ENCODE peak calls at places on chromosomes 6 and 20, in six cellular contexts. One of them, this sample, is unnamed.

GRCh38 chr20:50111120-50111828 is 1.7 kb downstream of the UBE2V1 start:
- DNase-seq in stimulated activated CD4-positive, alpha-beta T cell treated with anti-CD3 and anti-CD28 coated beads, Interleukin-12 subunit alpha, Interleukin-12 subunit beta, amount 100 ng/mL, for 48 hours: peak
- DNase-seq in coronary artery: no peak
- DNase-seq in HT-29: no peak
- DNase-seq in central memory CD4-positive, alpha-beta T cell: no peak
- DNase-seq in activated CD4-positive, alpha-beta T cell treated with anti-CD3 and anti-CD28 coated beads for 48 hours: peak
- DNase-seq in this sample: peak

GRCh38 chr20:35491823-35492222 is 36.4 kb downstream of the CEP250 start:
- DNase-seq in stimulated activated CD4-positive, alpha-beta T cell treated with anti-CD3 and anti-CD28 coated beads, Interleukin-12 subunit alpha, Interleukin-12 subunit beta, amount 100 ng/mL, for 48 hours: no peak
- DNase-seq in coronary artery: no peak
- DNase-seq in HT-29: no peak
- DNase-seq in central memory CD4-positive, alpha-beta T cell: no peak
- DNase-seq in activated CD4-positive, alpha-beta T cell treated with anti-CD3 and anti-CD28 coated beads for 48 hours: no peak
- DNase-seq in this sample: no peak

GRCh38 chr20:49948809-49949507 is 12.8 kb downstream of the RNF114 start:
- DNase-seq in stimulated activated CD4-positive, alpha-beta T cell treated with anti-CD3 and anti-CD28 coated beads, Interleukin-12 subunit alpha, Interleukin-12 subunit beta, amount 100 ng/mL, for 48 hours: no peak
- DNase-seq in coronary artery: no peak
- DNase-seq in HT-29: no peak
- DNase-seq in central memory CD4-positive, alpha-beta T cell: no peak
- DNase-seq in activated CD4-positive, alpha-beta T cell treated with anti-CD3 and anti-CD28 coated beads for 48 hours: no peak
- DNase-seq in this sample: peak

GRCh38 chr6:64486952-64487351 is 851.4 kb downstream of the PHF3 start:
- DNase-seq in stimulated activated CD4-positive, alpha-beta T cell treated with anti-CD3 and anti-CD28 coated beads, Interleukin-12 subunit alpha, Interleukin-12 subunit beta, amount 100 ng/mL, for 48 hours: no peak
- DNase-seq in coronary artery: no peak
- DNase-seq in HT-29: no peak
- DNase-seq in central memory CD4-positive, alpha-beta T cell: no peak
- DNase-seq in activated CD4-positive, alpha-beta T cell treated with anti-CD3 and anti-CD28 coated beads for 48 hours: no peak
- DNase-seq in this sample: no peak

GRCh38 chr6:128655978-128656498 is 135.6 kb upstream of the PTPRK start:
- DNase-seq in stimulated activated CD4-positive, alpha-beta T cell treated with anti-CD3 and anti-CD28 coated beads, Interleukin-12 subunit alpha, Interleukin-12 subunit beta, amount 100 ng/mL, for 48 hours: peak
- DNase-seq in coronary artery: no peak
- DNase-seq in HT-29: peak
- DNase-seq in central memory CD4-positive, alpha-beta T cell: no peak
- DNase-seq in activated CD4-positive, alpha-beta T cell treated with anti-CD3 and anti-CD28 coated beads for 48 hours: peak
- DNase-seq in this sample: peak

GRCh38 chr6:7442467-7442866 is 52.9 kb downstream of the RIOK1 start:
- DNase-seq in stimulated activated CD4-positive, alpha-beta T cell treated with anti-CD3 and anti-CD28 coated beads, Interleukin-12 subunit alpha, Interleukin-12 subunit beta, amount 100 ng/mL, for 48 hours: no peak
- DNase-seq in coronary artery: no peak
- DNase-seq in HT-29: no peak
- DNase-seq in central memory CD4-positive, alpha-beta T cell: no peak
- DNase-seq in activated CD4-positive, alpha-beta T cell treated with anti-CD3 and anti-CD28 coated beads for 48 hours: no peak
- DNase-seq in this sample: no peak

GRCh38 chr20:54054516-54054915 is 15.9 kb downstream of the BCAS1 start:
- DNase-seq in stimulated activated CD4-positive, alpha-beta T cell treated with anti-CD3 and anti-CD28 coated beads, Interleukin-12 subunit alpha, Interleukin-12 subunit beta, amount 100 ng/mL, for 48 hours: no peak
- DNase-seq in coronary artery: no peak
- DNase-seq in HT-29: peak
- DNase-seq in central memory CD4-positive, alpha-beta T cell: no peak
- DNase-seq in activated CD4-positive, alpha-beta T cell treated with anti-CD3 and anti-CD28 coated beads for 48 hours: no peak
- DNase-seq in this sample: no peak

GRCh38 chr6:168514216-168514615 is 73.2 kb downstream of the SMOC2 start:
- DNase-seq in stimulated activated CD4-positive, alpha-beta T cell treated with anti-CD3 and anti-CD28 coated beads, Interleukin-12 subunit alpha, Interleukin-12 subunit beta, amount 100 ng/mL, for 48 hours: no peak
- DNase-seq in coronary artery: peak
- DNase-seq in HT-29: peak
- DNase-seq in central memory CD4-positive, alpha-beta T cell: no peak
- DNase-seq in activated CD4-positive, alpha-beta T cell treated with anti-CD3 and anti-CD28 coated beads for 48 hours: no peak
- DNase-seq in this sample: no peak

GRCh38 chr20:61115627-61116026 is 136.4 kb upstream of the CDH4 start:
- DNase-seq in stimulated activated CD4-positive, alpha-beta T cell treated with anti-CD3 and anti-CD28 coated beads, Interleukin-12 subunit alpha, Interleukin-12 subunit beta, amount 100 ng/mL, for 48 hours: no peak
- DNase-seq in coronary artery: no peak
- DNase-seq in HT-29: no peak
- DNase-seq in central memory CD4-positive, alpha-beta T cell: no peak
- DNase-seq in activated CD4-positive, alpha-beta T cell treated with anti-CD3 and anti-CD28 coated beads for 48 hours: no peak
- DNase-seq in this sample: no peak

GRCh38 chr6:12328701-12329100 is 38.5 kb downstream of the EDN1 start:
- DNase-seq in stimulated activated CD4-positive, alpha-beta T cell treated with anti-CD3 and anti-CD28 coated beads, Interleukin-12 subunit alpha, Interleukin-12 subunit beta, amount 100 ng/mL, for 48 hours: no peak
- DNase-seq in coronary artery: no peak
- DNase-seq in HT-29: no peak
- DNase-seq in central memory CD4-positive, alpha-beta T cell: no peak
- DNase-seq in activated CD4-positive, alpha-beta T cell treated with anti-CD3 and anti-CD28 coated beads for 48 hours: no peak
- DNase-seq in this sample: no peak

GRCh38 chr6:136582702-136583471 is 32.7 kb upstream of the MAP7 start:
- DNase-seq in stimulated activated CD4-positive, alpha-beta T cell treated with anti-CD3 and anti-CD28 coated beads, Interleukin-12 subunit alpha, Interleukin-12 subunit beta, amount 100 ng/mL, for 48 hours: no peak
- DNase-seq in coronary artery: no peak
- DNase-seq in HT-29: peak
- DNase-seq in central memory CD4-positive, alpha-beta T cell: no peak
- DNase-seq in activated CD4-positive, alpha-beta T cell treated with anti-CD3 and anti-CD28 coated beads for 48 hours: no peak
- DNase-seq in this sample: peak

GRCh38 chr6:37643851-37644672 is 53.6 kb downstream of the MDGA1 start:
- DNase-seq in stimulated activated CD4-positive, alpha-beta T cell treated with anti-CD3 and anti-CD28 coated beads, Interleukin-12 subunit alpha, Interleukin-12 subunit beta, amount 100 ng/mL, for 48 hours: no peak
- DNase-seq in coronary artery: no peak
- DNase-seq in HT-29: no peak
- DNase-seq in central memory CD4-positive, alpha-beta T cell: no peak
- DNase-seq in activated CD4-positive, alpha-beta T cell treated with anti-CD3 and anti-CD28 coated beads for 48 hours: no peak
- DNase-seq in this sample: no peak

GRCh38 chr20:63246490-63247284 is 7.6 kb downstream of the NKAIN4 start:
- DNase-seq in stimulated activated CD4-positive, alpha-beta T cell treated with anti-CD3 and anti-CD28 coated beads, Interleukin-12 subunit alpha, Interleukin-12 subunit beta, amount 100 ng/mL, for 48 hours: no peak
- DNase-seq in coronary artery: no peak
- DNase-seq in HT-29: no peak
- DNase-seq in central memory CD4-positive, alpha-beta T cell: no peak
- DNase-seq in activated CD4-positive, alpha-beta T cell treated with anti-CD3 and anti-CD28 coated beads for 48 hours: no peak
- DNase-seq in this sample: no peak

GRCh38 chr6:29504961-29505360 is 17.2 kb upstream of the MAS1L start:
- DNase-seq in stimulated activated CD4-positive, alpha-beta T cell treated with anti-CD3 and anti-CD28 coated beads, Interleukin-12 subunit alpha, Interleukin-12 subunit beta, amount 100 ng/mL, for 48 hours: no peak
- DNase-seq in coronary artery: no peak
- DNase-seq in HT-29: peak
- DNase-seq in central memory CD4-positive, alpha-beta T cell: no peak
- DNase-seq in activated CD4-positive, alpha-beta T cell treated with anti-CD3 and anti-CD28 coated beads for 48 hours: no peak
- DNase-seq in this sample: no peak

GRCh38 chr20:19212524-19213502 is at the start of gene SLC24A3:
- DNase-seq in stimulated activated CD4-positive, alpha-beta T cell treated with anti-CD3 and anti-CD28 coated beads, Interleukin-12 subunit alpha, Interleukin-12 subunit beta, amount 100 ng/mL, for 48 hours: no peak
- DNase-seq in coronary artery: no peak
- DNase-seq in HT-29: no peak
- DNase-seq in central memory CD4-positive, alpha-beta T cell: no peak
- DNase-seq in activated CD4-positive, alpha-beta T cell treated with anti-CD3 and anti-CD28 coated beads for 48 hours: peak
- DNase-seq in this sample: peak

GRCh38 chr6:88641178-88641903 is 322.1 kb downstream of the RNGTT start:
- DNase-seq in stimulated activated CD4-positive, alpha-beta T cell treated with anti-CD3 and anti-CD28 coated beads, Interleukin-12 subunit alpha, Interleukin-12 subunit beta, amount 100 ng/mL, for 48 hours: no peak
- DNase-seq in coronary artery: no peak
- DNase-seq in HT-29: no peak
- DNase-seq in central memory CD4-positive, alpha-beta T cell: no peak
- DNase-seq in activated CD4-positive, alpha-beta T cell treated with anti-CD3 and anti-CD28 coated beads for 48 hours: no peak
- DNase-seq in this sample: no peak

GRCh38 chr6:150142304-150142656 is 564 bp upstream of the PPP1R14C start:
- DNase-seq in stimulated activated CD4-positive, alpha-beta T cell treated with anti-CD3 and anti-CD28 coated beads, Interleukin-12 subunit alpha, Interleukin-12 subunit beta, amount 100 ng/mL, for 48 hours: no peak
- DNase-seq in coronary artery: no peak
- DNase-seq in HT-29: no peak
- DNase-seq in central memory CD4-positive, alpha-beta T cell: no peak
- DNase-seq in activated CD4-positive, alpha-beta T cell treated with anti-CD3 and anti-CD28 coated beads for 48 hours: no peak
- DNase-seq in this sample: no peak

GRCh38 chr20:50810842-50811241 is 16.0 kb downstream of the BCAS4 start:
- DNase-seq in stimulated activated CD4-positive, alpha-beta T cell treated with anti-CD3 and anti-CD28 coated beads, Interleukin-12 subunit alpha, Interleukin-12 subunit beta, amount 100 ng/mL, for 48 hours: no peak
- DNase-seq in coronary artery: no peak
- DNase-seq in HT-29: no peak
- DNase-seq in central memory CD4-positive, alpha-beta T cell: no peak
- DNase-seq in activated CD4-positive, alpha-beta T cell treated with anti-CD3 and anti-CD28 coated beads for 48 hours: no peak
- DNase-seq in this sample: no peak

GRCh38 chr20:23203310-23203709 is 117.2 kb upstream of the CD93 start:
- DNase-seq in stimulated activated CD4-positive, alpha-beta T cell treated with anti-CD3 and anti-CD28 coated beads, Interleukin-12 subunit alpha, Interleukin-12 subunit beta, amount 100 ng/mL, for 48 hours: no peak
- DNase-seq in coronary artery: peak
- DNase-seq in HT-29: no peak
- DNase-seq in central memory CD4-positive, alpha-beta T cell: no peak
- DNase-seq in activated CD4-positive, alpha-beta T cell treated with anti-CD3 and anti-CD28 coated beads for 48 hours: no peak
- DNase-seq in this sample: no peak

GRCh38 chr20:13765868-13766416 is 18.8 kb downstream of the ESF1 start:
- DNase-seq in stimulated activated CD4-positive, alpha-beta T cell treated with anti-CD3 and anti-CD28 coated beads, Interleukin-12 subunit alpha, Interleukin-12 subunit beta, amount 100 ng/mL, for 48 hours: no peak
- DNase-seq in coronary artery: no peak
- DNase-seq in HT-29: no peak
- DNase-seq in central memory CD4-positive, alpha-beta T cell: no peak
- DNase-seq in activated CD4-positive, alpha-beta T cell treated with anti-CD3 and anti-CD28 coated beads for 48 hours: no peak
- DNase-seq in this sample: no peak

GRCh38 chr6:16319813-16320532 is 81.6 kb downstream of the GMPR start:
- DNase-seq in stimulated activated CD4-positive, alpha-beta T cell treated with anti-CD3 and anti-CD28 coated beads, Interleukin-12 subunit alpha, Interleukin-12 subunit beta, amount 100 ng/mL, for 48 hours: peak
- DNase-seq in coronary artery: peak
- DNase-seq in HT-29: no peak
- DNase-seq in central memory CD4-positive, alpha-beta T cell: peak
- DNase-seq in activated CD4-positive, alpha-beta T cell treated with anti-CD3 and anti-CD28 coated beads for 48 hours: peak
- DNase-seq in this sample: peak

GRCh38 chr6:10687582-10687981 is 6.8 kb downstream of the C6orf52 start:
- DNase-seq in stimulated activated CD4-positive, alpha-beta T cell treated with anti-CD3 and anti-CD28 coated beads, Interleukin-12 subunit alpha, Interleukin-12 subunit beta, amount 100 ng/mL, for 48 hours: no peak
- DNase-seq in coronary artery: no peak
- DNase-seq in HT-29: no peak
- DNase-seq in central memory CD4-positive, alpha-beta T cell: no peak
- DNase-seq in activated CD4-positive, alpha-beta T cell treated with anti-CD3 and anti-CD28 coated beads for 48 hours: no peak
- DNase-seq in this sample: no peak

GRCh38 chr20:50390685-50391443 is 119.3 kb upstream of the PTPN1 start:
- DNase-seq in stimulated activated CD4-positive, alpha-beta T cell treated with anti-CD3 and anti-CD28 coated beads, Interleukin-12 subunit alpha, Interleukin-12 subunit beta, amount 100 ng/mL, for 48 hours: no peak
- DNase-seq in coronary artery: no peak
- DNase-seq in HT-29: no peak
- DNase-seq in central memory CD4-positive, alpha-beta T cell: no peak
- DNase-seq in activated CD4-positive, alpha-beta T cell treated with anti-CD3 and anti-CD28 coated beads for 48 hours: no peak
- DNase-seq in this sample: no peak